ENCODE peak calls at places on chromosomes 7 and 10, in ten cellular contexts. One of them, this sample, is unnamed.

GRCh38 chr7:137967143-137968018 is 34.5 kb downstream of the CREB3L2 start:
- DNase-seq in HEK293T: no peak
- DNase-seq in astrocyte of the spinal cord: peak
- DNase-seq in stimulated activated CD4-positive, alpha-beta T cell treated with anti-CD3 and anti-CD28 coated beads, Interleukin-4, amount 100 ng/mL, for 4 hours: no peak
- DNase-seq in NCI-H1105: no peak
- DNase-seq in memory B cell: no peak
- DNase-seq in activated naive CD8-positive, alpha-beta T cell treated with anti-CD3 and anti-CD28 coated beads, Interleukin-2, amount 10 ng/mL, durations not matched to agents 7 days and 5 days: no peak
- DNase-seq in psoas muscle: no peak
- DNase-seq in Right ventricle myocardium inferior: no peak
- DNase-seq in stimulated activated effector memory CD8-positive, alpha-beta T cell treated with anti-CD3 and anti-CD28 coated beads, Interleukin-12 subunit alpha, Interleukin-12 subunit beta, amount 100 ng/mL, for 72 hours: no peak
- DNase-seq in this sample: peak

GRCh38 chr7:148982596-148983219 is 45.6 kb downstream of the PDIA4 start:
- DNase-seq in HEK293T: peak
- DNase-seq in astrocyte of the spinal cord: peak
- DNase-seq in stimulated activated CD4-positive, alpha-beta T cell treated with anti-CD3 and anti-CD28 coated beads, Interleukin-4, amount 100 ng/mL, for 4 hours: no peak
- DNase-seq in NCI-H1105: peak
- DNase-seq in memory B cell: no peak
- DNase-seq in activated naive CD8-positive, alpha-beta T cell treated with anti-CD3 and anti-CD28 coated beads, Interleukin-2, amount 10 ng/mL, durations not matched to agents 7 days and 5 days: no peak
- DNase-seq in psoas muscle: peak
- DNase-seq in Right ventricle myocardium inferior: no peak
- DNase-seq in stimulated activated effector memory CD8-positive, alpha-beta T cell treated with anti-CD3 and anti-CD28 coated beads, Interleukin-12 subunit alpha, Interleukin-12 subunit beta, amount 100 ng/mL, for 72 hours: no peak
- DNase-seq in this sample: peak

GRCh38 chr7:100584677-100585510 is 1.0 kb downstream of the LRCH4 start:
- DNase-seq in HEK293T: no peak
- DNase-seq in astrocyte of the spinal cord: peak
- DNase-seq in stimulated activated CD4-positive, alpha-beta T cell treated with anti-CD3 and anti-CD28 coated beads, Interleukin-4, amount 100 ng/mL, for 4 hours: no peak
- DNase-seq in NCI-H1105: no peak
- DNase-seq in memory B cell: no peak
- DNase-seq in activated naive CD8-positive, alpha-beta T cell treated with anti-CD3 and anti-CD28 coated beads, Interleukin-2, amount 10 ng/mL, durations not matched to agents 7 days and 5 days: peak
- DNase-seq in psoas muscle: no peak
- DNase-seq in Right ventricle myocardium inferior: peak
- DNase-seq in stimulated activated effector memory CD8-positive, alpha-beta T cell treated with anti-CD3 and anti-CD28 coated beads, Interleukin-12 subunit alpha, Interleukin-12 subunit beta, amount 100 ng/mL, for 72 hours: no peak
- DNase-seq in this sample: peak

GRCh38 chr7:75534727-75535307 is 42.7 kb downstream of the SPDYE5 start:
- DNase-seq in HEK293T: no peak
- DNase-seq in astrocyte of the spinal cord: peak
- DNase-seq in stimulated activated CD4-positive, alpha-beta T cell treated with anti-CD3 and anti-CD28 coated beads, Interleukin-4, amount 100 ng/mL, for 4 hours: no peak
- DNase-seq in NCI-H1105: no peak
- DNase-seq in memory B cell: no peak
- DNase-seq in activated naive CD8-positive, alpha-beta T cell treated with anti-CD3 and anti-CD28 coated beads, Interleukin-2, amount 10 ng/mL, durations not matched to agents 7 days and 5 days: no peak
- DNase-seq in psoas muscle: no peak
- DNase-seq in Right ventricle myocardium inferior: no peak
- DNase-seq in stimulated activated effector memory CD8-positive, alpha-beta T cell treated with anti-CD3 and anti-CD28 coated beads, Interleukin-12 subunit alpha, Interleukin-12 subunit beta, amount 100 ng/mL, for 72 hours: no peak
- DNase-seq in this sample: no peak

GRCh38 chr10:69588358-69588757 is 15.1 kb upstream of the NEUROG3 start:
- DNase-seq in HEK293T: no peak
- DNase-seq in astrocyte of the spinal cord: no peak
- DNase-seq in stimulated activated CD4-positive, alpha-beta T cell treated with anti-CD3 and anti-CD28 coated beads, Interleukin-4, amount 100 ng/mL, for 4 hours: no peak
- DNase-seq in NCI-H1105: no peak
- DNase-seq in memory B cell: no peak
- DNase-seq in activated naive CD8-positive, alpha-beta T cell treated with anti-CD3 and anti-CD28 coated beads, Interleukin-2, amount 10 ng/mL, durations not matched to agents 7 days and 5 days: no peak
- DNase-seq in psoas muscle: no peak
- DNase-seq in Right ventricle myocardium inferior: no peak
- DNase-seq in stimulated activated effector memory CD8-positive, alpha-beta T cell treated with anti-CD3 and anti-CD28 coated beads, Interleukin-12 subunit alpha, Interleukin-12 subunit beta, amount 100 ng/mL, for 72 hours: no peak
- DNase-seq in this sample: no peak

GRCh38 chr7:298375-298702 is 8.4 kb downstream of the FOXL3 start:
- DNase-seq in HEK293T: no peak
- DNase-seq in astrocyte of the spinal cord: no peak
- DNase-seq in stimulated activated CD4-positive, alpha-beta T cell treated with anti-CD3 and anti-CD28 coated beads, Interleukin-4, amount 100 ng/mL, for 4 hours: no peak
- DNase-seq in NCI-H1105: no peak
- DNase-seq in memory B cell: no peak
- DNase-seq in activated naive CD8-positive, alpha-beta T cell treated with anti-CD3 and anti-CD28 coated beads, Interleukin-2, amount 10 ng/mL, durations not matched to agents 7 days and 5 days: no peak
- DNase-seq in psoas muscle: no peak
- DNase-seq in Right ventricle myocardium inferior: peak
- DNase-seq in stimulated activated effector memory CD8-positive, alpha-beta T cell treated with anti-CD3 and anti-CD28 coated beads, Interleukin-12 subunit alpha, Interleukin-12 subunit beta, amount 100 ng/mL, for 72 hours: no peak
- DNase-seq in this sample: no peak

GRCh38 chr10:9615179-9615578 is 1402.5 kb upstream of the CELF2 start:
- DNase-seq in HEK293T: no peak
- DNase-seq in astrocyte of the spinal cord: peak
- DNase-seq in stimulated activated CD4-positive, alpha-beta T cell treated with anti-CD3 and anti-CD28 coated beads, Interleukin-4, amount 100 ng/mL, for 4 hours: no peak
- DNase-seq in NCI-H1105: no peak
- DNase-seq in memory B cell: no peak
- DNase-seq in activated naive CD8-positive, alpha-beta T cell treated with anti-CD3 and anti-CD28 coated beads, Interleukin-2, amount 10 ng/mL, durations not matched to agents 7 days and 5 days: no peak
- DNase-seq in psoas muscle: no peak
- DNase-seq in Right ventricle myocardium inferior: no peak
- DNase-seq in stimulated activated effector memory CD8-positive, alpha-beta T cell treated with anti-CD3 and anti-CD28 coated beads, Interleukin-12 subunit alpha, Interleukin-12 subunit beta, amount 100 ng/mL, for 72 hours: no peak
- DNase-seq in this sample: no peak

GRCh38 chr7:2197436-2198155 is 35.1 kb downstream of the MAD1L1 start:
- DNase-seq in HEK293T: no peak
- DNase-seq in astrocyte of the spinal cord: no peak
- DNase-seq in stimulated activated CD4-positive, alpha-beta T cell treated with anti-CD3 and anti-CD28 coated beads, Interleukin-4, amount 100 ng/mL, for 4 hours: no peak
- DNase-seq in NCI-H1105: no peak
- DNase-seq in memory B cell: no peak
- DNase-seq in activated naive CD8-positive, alpha-beta T cell treated with anti-CD3 and anti-CD28 coated beads, Interleukin-2, amount 10 ng/mL, durations not matched to agents 7 days and 5 days: no peak
- DNase-seq in psoas muscle: no peak
- DNase-seq in Right ventricle myocardium inferior: peak
- DNase-seq in stimulated activated effector memory CD8-positive, alpha-beta T cell treated with anti-CD3 and anti-CD28 coated beads, Interleukin-12 subunit alpha, Interleukin-12 subunit beta, amount 100 ng/mL, for 72 hours: no peak
- DNase-seq in this sample: no peak

GRCh38 chr7:93972029-93972725 is 32.0 kb downstream of the BET1 start:
- DNase-seq in HEK293T: no peak
- DNase-seq in astrocyte of the spinal cord: no peak
- DNase-seq in stimulated activated CD4-positive, alpha-beta T cell treated with anti-CD3 and anti-CD28 coated beads, Interleukin-4, amount 100 ng/mL, for 4 hours: no peak
- DNase-seq in NCI-H1105: no peak
- DNase-seq in memory B cell: no peak
- DNase-seq in activated naive CD8-positive, alpha-beta T cell treated with anti-CD3 and anti-CD28 coated beads, Interleukin-2, amount 10 ng/mL, durations not matched to agents 7 days and 5 days: no peak
- DNase-seq in psoas muscle: no peak
- DNase-seq in Right ventricle myocardium inferior: no peak
- DNase-seq in stimulated activated effector memory CD8-positive, alpha-beta T cell treated with anti-CD3 and anti-CD28 coated beads, Interleukin-12 subunit alpha, Interleukin-12 subunit beta, amount 100 ng/mL, for 72 hours: no peak
- DNase-seq in this sample: no peak

GRCh38 chr7:48083114-48083830 is 5.8 kb upstream of the UPP1 start:
- DNase-seq in HEK293T: no peak
- DNase-seq in astrocyte of the spinal cord: peak
- DNase-seq in stimulated activated CD4-positive, alpha-beta T cell treated with anti-CD3 and anti-CD28 coated beads, Interleukin-4, amount 100 ng/mL, for 4 hours: no peak
- DNase-seq in NCI-H1105: no peak
- DNase-seq in memory B cell: no peak
- DNase-seq in activated naive CD8-positive, alpha-beta T cell treated with anti-CD3 and anti-CD28 coated beads, Interleukin-2, amount 10 ng/mL, durations not matched to agents 7 days and 5 days: no peak
- DNase-seq in psoas muscle: no peak
- DNase-seq in Right ventricle myocardium inferior: no peak
- DNase-seq in stimulated activated effector memory CD8-positive, alpha-beta T cell treated with anti-CD3 and anti-CD28 coated beads, Interleukin-12 subunit alpha, Interleukin-12 subunit beta, amount 100 ng/mL, for 72 hours: no peak
- DNase-seq in this sample: peak

GRCh38 chr7:117205856-117206255 is 117.0 kb downstream of the WNT2 start:
- DNase-seq in HEK293T: no peak
- DNase-seq in astrocyte of the spinal cord: no peak
- DNase-seq in stimulated activated CD4-positive, alpha-beta T cell treated with anti-CD3 and anti-CD28 coated beads, Interleukin-4, amount 100 ng/mL, for 4 hours: no peak
- DNase-seq in NCI-H1105: no peak
- DNase-seq in memory B cell: no peak
- DNase-seq in activated naive CD8-positive, alpha-beta T cell treated with anti-CD3 and anti-CD28 coated beads, Interleukin-2, amount 10 ng/mL, durations not matched to agents 7 days and 5 days: no peak
- DNase-seq in psoas muscle: no peak
- DNase-seq in Right ventricle myocardium inferior: no peak
- DNase-seq in stimulated activated effector memory CD8-positive, alpha-beta T cell treated with anti-CD3 and anti-CD28 coated beads, Interleukin-12 subunit alpha, Interleukin-12 subunit beta, amount 100 ng/mL, for 72 hours: no peak
- DNase-seq in this sample: no peak

GRCh38 chr7:16960566-16960965 is 78.8 kb upstream of the AGR3 start:
- DNase-seq in HEK293T: no peak
- DNase-seq in astrocyte of the spinal cord: no peak
- DNase-seq in stimulated activated CD4-positive, alpha-beta T cell treated with anti-CD3 and anti-CD28 coated beads, Interleukin-4, amount 100 ng/mL, for 4 hours: no peak
- DNase-seq in NCI-H1105: no peak
- DNase-seq in memory B cell: no peak
- DNase-seq in activated naive CD8-positive, alpha-beta T cell treated with anti-CD3 and anti-CD28 coated beads, Interleukin-2, amount 10 ng/mL, durations not matched to agents 7 days and 5 days: no peak
- DNase-seq in psoas muscle: no peak
- DNase-seq in Right ventricle myocardium inferior: no peak
- DNase-seq in stimulated activated effector memory CD8-positive, alpha-beta T cell treated with anti-CD3 and anti-CD28 coated beads, Interleukin-12 subunit alpha, Interleukin-12 subunit beta, amount 100 ng/mL, for 72 hours: no peak
- DNase-seq in this sample: no peak

GRCh38 chr10:62554632-62555199 is 180.5 kb downstream of the ZNF365 start:
- DNase-seq in HEK293T: peak
- DNase-seq in astrocyte of the spinal cord: peak
- DNase-seq in stimulated activated CD4-positive, alpha-beta T cell treated with anti-CD3 and anti-CD28 coated beads, Interleukin-4, amount 100 ng/mL, for 4 hours: peak
- DNase-seq in NCI-H1105: peak
- DNase-seq in memory B cell: no peak
- DNase-seq in activated naive CD8-positive, alpha-beta T cell treated with anti-CD3 and anti-CD28 coated beads, Interleukin-2, amount 10 ng/mL, durations not matched to agents 7 days and 5 days: no peak
- DNase-seq in psoas muscle: no peak
- DNase-seq in Right ventricle myocardium inferior: no peak
- DNase-seq in stimulated activated effector memory CD8-positive, alpha-beta T cell treated with anti-CD3 and anti-CD28 coated beads, Interleukin-12 subunit alpha, Interleukin-12 subunit beta, amount 100 ng/mL, for 72 hours: no peak
- DNase-seq in this sample: peak

GRCh38 chr7:48832303-48832845 is 92.0 kb upstream of the CDC14C start:
- DNase-seq in HEK293T: no peak
- DNase-seq in astrocyte of the spinal cord: no peak
- DNase-seq in stimulated activated CD4-positive, alpha-beta T cell treated with anti-CD3 and anti-CD28 coated beads, Interleukin-4, amount 100 ng/mL, for 4 hours: no peak
- DNase-seq in NCI-H1105: no peak
- DNase-seq in memory B cell: no peak
- DNase-seq in activated naive CD8-positive, alpha-beta T cell treated with anti-CD3 and anti-CD28 coated beads, Interleukin-2, amount 10 ng/mL, durations not matched to agents 7 days and 5 days: no peak
- DNase-seq in psoas muscle: no peak
- DNase-seq in Right ventricle myocardium inferior: peak
- DNase-seq in stimulated activated effector memory CD8-positive, alpha-beta T cell treated with anti-CD3 and anti-CD28 coated beads, Interleukin-12 subunit alpha, Interleukin-12 subunit beta, amount 100 ng/mL, for 72 hours: no peak
- DNase-seq in this sample: no peak